ENCODE peak calls at places on chromosomes 11 and 22, in six cellular contexts. Z, O, Y, G, N and A are unnamed samples.
A peak's percentile ranks its signal among the peaks of the same experiment; 100 is the strongest.

GRCh38 chr22:38618682-38619081 is 37.5 kb downstream of the FAM227A start:
- DNase-seq in Z (no peak), O (no peak), Y (no peak), G (no peak), N (no peak), A (no peak)

GRCh38 chr11:128692750-128693578 is 908 bp upstream of the FLI1 start:
- DNase-seq in Z (no peak), O (no peak), Y (no peak), G (no peak), N (no peak), A (no peak)

GRCh38 chr11:113249491-113249763 is 65.0 kb upstream of the TTC12 start:
- DNase-seq in Z (no peak), O (no peak), Y (no peak), G (no peak), N (no peak), A (no peak)

GRCh38 chr22:39270280-39270679 is 25.5 kb upstream of the PDGFB start:
- DNase-seq in Z (no peak), O (no peak), Y (no peak), G (no peak), N (no peak), A (no peak)

GRCh38 chr11:39589391-39589790 is 1870.1 kb downstream of the LRRC4C start:
- DNase-seq in Z (no peak), O (no peak), Y (no peak), G (no peak), N (no peak), A (no peak)

GRCh38 chr11:75563978-75564552 is 2.0 kb downstream of the SERPINH1 start:
- DNase-seq in Z (peak; percentile 42), O (no peak), Y (peak; percentile 82), G (no peak), N (peak; percentile 57), A (peak; percentile 31)

GRCh38 chr22:35155403-35156025 is 89.6 kb downstream of the ISX start:
- DNase-seq in Z (no peak), O (no peak), Y (no peak), G (no peak), N (no peak), A (no peak)

GRCh38 chr11:102429691-102430090 is 22.9 kb downstream of the TMEM123 start:
- DNase-seq in Z (no peak), O (no peak), Y (no peak), G (no peak), N (no peak), A (no peak)

GRCh38 chr11:12640926-12641849 is 33.0 kb upstream of the TEAD1 start:
- DNase-seq in Z (no peak), O (no peak), Y (no peak), G (no peak), N (no peak), A (no peak)

GRCh38 chr22:41048791-41049717 is 43.3 kb upstream of the EP300 start:
- DNase-seq in Z (peak; percentile 62), O (no peak), Y (peak; percentile 45), G (peak; percentile 51), N (no peak), A (peak; percentile 64)

GRCh38 chr11:19829109-19829790 is 116.6 kb downstream of the NAV2 start:
- DNase-seq in Z (no peak), O (no peak), Y (no peak), G (no peak), N (no peak), A (no peak)

GRCh38 chr11:72413914-72414628 is 20.3 kb downstream of the CLPB start:
- DNase-seq in Z (peak; percentile 93), O (peak; percentile 57), Y (peak; percentile 91), G (peak; percentile 79), N (no peak), A (peak; percentile 77)

GRCh38 chr11:10076458-10077141 is 217.4 kb downstream of the SBF2 start:
- DNase-seq in Z (peak; percentile 59), O (peak; percentile 19), Y (peak; percentile 52), G (no peak), N (peak; percentile 2), A (peak; percentile 33)

GRCh38 chr22:32781695-32782094 is 19.8 kb upstream of the TIMP3 start:
- DNase-seq in Z (no peak), O (no peak), Y (no peak), G (no peak), N (no peak), A (no peak)

GRCh38 chr22:28019360-28019759 is 100.3 kb upstream of the PITPNB start:
- DNase-seq in Z (peak; percentile 3), O (no peak), Y (no peak), G (no peak), N (no peak), A (peak; percentile 96)

GRCh38 chr11:6476571-6476970 is 2.8 kb upstream of the TRIM3 start:
- DNase-seq in Z (no peak), O (no peak), Y (no peak), G (no peak), N (no peak), A (no peak)

GRCh38 chr11:32809313-32809712 is 14.9 kb upstream of the CCDC73 start:
- DNase-seq in Z (peak; percentile 79), O (peak; percentile 60), Y (peak; percentile 81), G (peak; percentile 38), N (peak; percentile 41), A (peak; percentile 18)

GRCh38 chr11:128210148-128210940 is 377.0 kb downstream of the ETS1 start:
- DNase-seq in Z (peak; percentile 23), O (peak; percentile 98), Y (no peak), G (no peak), N (peak; percentile 99), A (no peak)

GRCh38 chr11:134743809-134744195 is 331.8 kb upstream of the B3GAT1 start:
- DNase-seq in Z (no peak), O (no peak), Y (no peak), G (no peak), N (no peak), A (no peak)

GRCh38 chr11:99098751-99099150 is 78.0 kb downstream of the CNTN5 start:
- DNase-seq in Z (no peak), O (no peak), Y (no peak), G (no peak), N (no peak), A (no peak)

GRCh38 chr11:111302298-111302697 is 4.0 kb downstream of the POU2AF3 start:
- DNase-seq in Z (peak; percentile 46), O (no peak), Y (no peak), G (no peak), N (no peak), A (no peak)

GRCh38 chr11:74487875-74488274 is 5.6 kb downstream of the LIPT2 start:
- DNase-seq in Z (peak; percentile 20), O (peak; percentile 32), Y (no peak), G (no peak), N (no peak), A (no peak)

GRCh38 chr22:37731804-37732471 is 35.1 kb downstream of the TRIOBP start:
- DNase-seq in Z (no peak), O (no peak), Y (no peak), G (no peak), N (no peak), A (no peak)

GRCh38 chr22:30573594-30574094 is 821 bp downstream of the GAL3ST1 start:
- DNase-seq in Z (peak; percentile 40), O (no peak), Y (no peak), G (no peak), N (no peak), A (peak; percentile 26)

GRCh38 chr22:37331034-37331428 is 48.7 kb downstream of the CYTH4 start:
- DNase-seq in Z (no peak), O (no peak), Y (no peak), G (no peak), N (no peak), A (no peak)

GRCh38 chr22:39478461-39478860 is 21.6 kb downstream of the MGAT3 start:
- DNase-seq in Z (peak; percentile 60), O (no peak), Y (peak; percentile 76), G (no peak), N (no peak), A (no peak)

GRCh38 chr11:114595571-114595970 is at the start of gene NXPE4:
- DNase-seq in Z (no peak), O (no peak), Y (no peak), G (no peak), N (no peak), A (no peak)

GRCh38 chr11:17162376-17162775 is 45.4 kb downstream of the PIK3C2A start:
- DNase-seq in Z (no peak), O (no peak), Y (no peak), G (no peak), N (no peak), A (no peak)

GRCh38 chr11:17164361-17165246 is 43.2 kb downstream of the PIK3C2A start:
- DNase-seq in Z (no peak), O (no peak), Y (no peak), G (no peak), N (no peak), A (no peak)

GRCh38 chr11:17163296-17163695 is 44.5 kb downstream of the PIK3C2A start:
- DNase-seq in Z (no peak), O (no peak), Y (no peak), G (no peak), N (no peak), A (no peak)

GRCh38 chr11:17165247-17165890 is 42.4 kb downstream of the PIK3C2A start:
- DNase-seq in Z (no peak), O (no peak), Y (no peak), G (no peak), N (no peak), A (no peak)

GRCh38 chr11:17163742-17164141 is 44.0 kb downstream of the PIK3C2A start:
- DNase-seq in Z (no peak), O (no peak), Y (no peak), G (no peak), N (no peak), A (no peak)
- H3K27ac ChIP-seq in Z (no peak overlapping the region), O (no peak overlapping the region), Y (no peak overlapping the region), G (peak overlapping the region; percentile 11), N (no peak overlapping the region), A (no peak overlapping the region)

GRCh38 chr11:64608260-64608538 is 17.2 kb downstream of the SLC22A12 start:
- DNase-seq in Z (no peak), O (no peak), Y (no peak), G (no peak), N (no peak), A (no peak)
- H3K4me3 ChIP-seq in Z (no peak overlapping the region), O (no peak overlapping the region), Y (no peak overlapping the region), G (peak overlapping the region; percentile 15), N (no peak overlapping the region), A (no peak overlapping the region)

GRCh38 chr11:119593346-119593745 is 135.7 kb downstream of the NECTIN1 start:
- DNase-seq in Z (no peak), O (no peak), Y (no peak), G (no peak), N (no peak), A (no peak)

GRCh38 chr11:119590651-119591308 is 138.2 kb downstream of the NECTIN1 start:
- DNase-seq in Z (no peak), O (no peak), Y (no peak), G (no peak), N (peak; percentile 81), A (no peak)

GRCh38 chr11:119589011-119589410 is 140.0 kb downstream of the NECTIN1 start:
- DNase-seq in Z (no peak), O (no peak), Y (no peak), G (no peak), N (no peak), A (no peak)

GRCh38 chr11:119592642-119593041 is 136.4 kb downstream of the NECTIN1 start:
- DNase-seq in Z (no peak), O (no peak), Y (no peak), G (no peak), N (no peak), A (no peak)

GRCh38 chr11:119591836-119592310 is 137.1 kb downstream of the NECTIN1 start:
- DNase-seq in Z (no peak), O (no peak), Y (no peak), G (no peak), N (no peak), A (no peak)
- TF ChIP-seq CTCF in Z (no peak), O (no peak), Y (no peak), G (no peak), N (no peak), A (no peak)

GRCh38 chr22:36257948-36258674 is 5.2 kb downstream of the APOL1 start:
- DNase-seq in Z (no peak), O (no peak), Y (no peak), G (no peak), N (no peak), A (no peak)
- H3K27ac ChIP-seq in Z (no peak overlapping the region), O (no peak overlapping the region), Y (no peak overlapping the region), G (peak overlapping the region; percentile 74), N (no peak overlapping the region), A (peak overlapping the region; percentile 48)